ENCODE peak calls at places on chromosome 4, in nine cellular contexts. B is EL; P is Calu3; W is stimulated activated naive CD8-positive, alpha-beta T cell treated with anti-CD3 and anti-CD28 coated beads, Interleukin-15, Interleukin-2, amounts not matched to agents 100 U/mL and 50 U/mL, for 24 hours; I is RWPE1; F is HuH-7; C is LNCaP clone FGC; L is activated CD4-positive, alpha-beta memory T cell treated with anti-CD3 and anti-CD28 coated beads, Interleukin-2, amount 10 ng/mL, durations not matched to agents 7 days and 5 days; K is NCI-H1436. M is an unnamed sample.

GRCh38 chr4:48472794-48473193 is 10.3 kb upstream of the SLC10A4 start:
- DNase-seq in B (no peak), P (no peak), W (no peak), I (no peak), F (no peak), C (no peak), L (no peak), K (peak; percentile 13), M (no peak)

GRCh38 chr4:159048166-159048886 is 54.6 kb upstream of the RAPGEF2 start:
- DNase-seq in B (peak; percentile 66), P (peak; percentile 50), W (no peak), I (peak; percentile 61), F (peak; percentile 49), C (no peak), L (no peak), K (peak; percentile 74), M (peak; percentile 65)

GRCh38 chr4:142874684-142875083 is 28.6 kb upstream of the INPP4B start:
- DNase-seq in B (no peak), P (no peak), W (no peak), I (no peak), F (no peak), C (no peak), L (no peak), K (no peak), M (no peak)

GRCh38 chr4:54096563-54096962 is 3.4 kb upstream of the GSX2 start:
- DNase-seq in B (no peak), P (no peak), W (no peak), I (no peak), F (no peak), C (no peak), L (no peak), K (no peak), M (no peak)

GRCh38 chr4:150067859-150068258 is 10.4 kb upstream of the DCLK2 start:
- DNase-seq in B (no peak), P (no peak), W (no peak), I (no peak), F (no peak), C (no peak), L (no peak), K (no peak), M (no peak)

GRCh38 chr4:65983062-65983461 is 312.8 kb upstream of the EPHA5 start:
- DNase-seq in B (no peak), P (no peak), W (no peak), I (no peak), F (no peak), C (no peak), L (no peak), K (no peak), M (no peak)

GRCh38 chr4:55503164-55503563 is 43.5 kb downstream of the CLOCK start:
- DNase-seq in B (peak; percentile 76), P (no peak), W (no peak), I (peak; percentile 59), F (no peak), C (no peak), L (no peak), K (no peak), M (peak; percentile 70)

GRCh38 chr4:46955601-46956000 is 37.8 kb downstream of the GABRA4 start:
- DNase-seq in B (no peak), P (no peak), W (no peak), I (no peak), F (no peak), C (no peak), L (no peak), K (no peak), M (no peak)

GRCh38 chr4:159012381-159012780 is 90.5 kb upstream of the RAPGEF2 start:
- DNase-seq in B (peak; percentile 66), P (no peak), W (no peak), I (no peak), F (no peak), C (no peak), L (no peak), K (no peak), M (no peak)

GRCh38 chr4:94175553-94176260 is 32.0 kb upstream of the SMARCAD1 start:
- DNase-seq in B (no peak), P (no peak), W (no peak), I (no peak), F (no peak), C (no peak), L (no peak), K (no peak), M (no peak)

GRCh38 chr4:109801099-109801789 is 555 bp downstream of the CFI start:
- DNase-seq in B (no peak), P (no peak), W (no peak), I (no peak), F (no peak), C (no peak), L (no peak), K (no peak), M (no peak)

M was measured in foreskin melanocyte.